ENCODE peak calls at places on chromosomes 1 and 21, in seven cellular contexts. U, E, X, W, I, S and J are unnamed samples.

GRCh38 chr1:183733610-183734219 is 71.2 kb upstream of the RGL1 start:
- DNase-seq in I (no peak), X (no peak), S (no peak), U (no peak), E (no peak), W (no peak), J (no peak)

GRCh38 chr21:42233067-42233981 is 14.4 kb downstream of the ABCG1 start:
- DNase-seq in U (no peak), W (no peak), E (peak), I (peak), X (no peak), S (peak), J (peak)

GRCh38 chr21:44455524-44456206 is 355 bp downstream of the LRRC3 start:
- DNase-seq in I (peak), E (peak), U (no peak), S (peak), X (no peak), W (peak), J (no peak)

GRCh38 chr1:157110003-157110402 is 10.4 kb upstream of the ETV3L start:
- DNase-seq in X (no peak), U (no peak), W (no peak), E (no peak), I (no peak), S (no peak), J (no peak)

GRCh38 chr1:101290119-101290921 is 53.5 kb downstream of the S1PR1 start:
- DNase-seq in X (no peak), U (no peak), E (no peak), W (no peak), I (no peak), S (no peak), J (peak)

GRCh38 chr21:46458315-46459023 is at the start of gene DIP2A:
- DNase-seq in W (peak), X (peak), I (peak), S (peak), E (peak), U (peak), J (peak)

GRCh38 chr1:17188217-17188616 is 16.7 kb upstream of the PADI1 start:
- DNase-seq in U (no peak), W (no peak), S (no peak), I (no peak), E (no peak), X (no peak), J (no peak)

GRCh38 chr1:22239378-22239777 is 96.5 kb upstream of the WNT4 start:
- DNase-seq in W (peak), X (no peak), I (no peak), E (peak), U (no peak), S (no peak), J (no peak)

GRCh38 chr1:156426015-156426414 is 57.0 kb downstream of the RHBG start:
- DNase-seq in U (no peak), S (no peak), I (no peak), E (no peak), X (no peak), W (no peak), J (no peak)

GRCh38 chr1:186152227-186152944 is 222.7 kb downstream of the TPR start:
- DNase-seq in X (no peak), E (peak), U (peak), S (no peak), I (no peak), W (peak), J (peak)

GRCh38 chr1:42214447-42214871 is 49.9 kb upstream of the GUCA2A start:
- DNase-seq in X (no peak), E (peak), I (no peak), U (peak), S (no peak), W (peak), J (peak)

GRCh38 chr1:51515982-51516638 is 3.0 kb downstream of the EPS15 start:
- DNase-seq in U (no peak), W (no peak), E (no peak), X (no peak), I (no peak), S (no peak), J (no peak)

GRCh38 chr1:10631121-10631810 is 156.5 kb downstream of the PEX14 start:
- DNase-seq in I (no peak), U (no peak), W (no peak), S (no peak), X (no peak), E (no peak), J (no peak)

GRCh38 chr1:99544328-99544727 is 101.6 kb upstream of the PALMD start:
- DNase-seq in U (no peak), S (no peak), W (peak), I (no peak), E (no peak), X (no peak), J (peak)

GRCh38 chr1:209871006-209871405 is 43.2 kb downstream of the UTP25 start:
- DNase-seq in W (no peak), S (no peak), E (no peak), U (no peak), I (no peak), X (no peak), J (no peak)

GRCh38 chr1:117572546-117572945 is 33.3 kb upstream of the TENT5C start:
- DNase-seq in X (no peak), E (no peak), I (no peak), S (no peak), W (no peak), U (no peak), J (no peak)

GRCh38 chr1:182615468-182616129 is 11.4 kb upstream of the RGS16 start:
- DNase-seq in I (no peak), E (no peak), W (no peak), X (no peak), U (no peak), S (no peak), J (no peak)

GRCh38 chr1:181105134-181106021 is 16.9 kb downstream of the IER5 start:
- DNase-seq in U (no peak), S (peak), W (peak), I (peak), X (peak), E (peak), J (peak)

GRCh38 chr1:31181515-31182343 is 58.0 kb downstream of the NKAIN1 start:
- DNase-seq in I (peak), S (peak), W (peak), U (no peak), X (no peak), E (peak), J (peak)

GRCh38 chr1:94285026-94285654 is 47.8 kb upstream of the ARHGAP29 start:
- DNase-seq in I (no peak), U (no peak), X (no peak), S (no peak), W (no peak), E (no peak), J (no peak)

GRCh38 chr1:192491804-192492554 is 83.6 kb upstream of the RGS1 start:
- DNase-seq in W (no peak), S (no peak), U (no peak), E (no peak), I (no peak), X (no peak), J (no peak)

GRCh38 chr21:30491963-30492428 is at the start of gene KRTAP19-3:
- DNase-seq in S (no peak), I (no peak), W (no peak), X (no peak), E (no peak), U (no peak), J (no peak)

GRCh38 chr1:86913399-86913895 is 479 bp downstream of the SELENOF start:
- DNase-seq in X (no peak), E (no peak), W (peak), U (no peak), I (peak), S (no peak), J (peak)

GRCh38 chr1:24055681-24056080 is 56.3 kb downstream of the MYOM3 start:
- DNase-seq in S (no peak), X (no peak), U (no peak), I (no peak), W (no peak), E (no peak), J (no peak)

GRCh38 chr1:70044832-70045231 is 160.5 kb downstream of the LRRC40 start:
- DNase-seq in W (no peak), U (peak), I (no peak), S (no peak), X (no peak), E (no peak), J (no peak)

GRCh38 chr1:232211149-232211548 is 418.8 kb downstream of the SIPA1L2 start:
- DNase-seq in I (no peak), E (no peak), X (no peak), S (peak), W (no peak), U (no peak), J (no peak)

GRCh38 chr1:209926045-209926444 is 12.0 kb upstream of the SYT14 start:
- DNase-seq in W (peak), I (no peak), X (no peak), S (no peak), U (peak), E (no peak), J (no peak)